ENCODE peak calls at places on chromosome 11, in four cellular contexts. T is cardiac muscle cell, L is fibroblast of lung, E is dorsolateral prefrontal cortex. G is an unnamed sample.

GRCh38 chr11:125433454-125434121 is 62.5 kb downstream of the FEZ1 start:
- DNase-seq in E (peak; percentile 86), L (peak; percentile 56), T (peak; percentile 67), G (peak; percentile 72)

GRCh38 chr11:118290923-118291322 is 13.6 kb upstream of the CD3E start:
- DNase-seq in L (no peak), T (peak; percentile 19), E (no peak), G (peak; percentile 66)

GRCh38 chr11:14374922-14375630 is 16.1 kb upstream of the RRAS2 start:
- DNase-seq in L (no peak), E (no peak), T (no peak), G (no peak)

GRCh38 chr11:113267536-113267935 is 46.8 kb upstream of the TTC12 start:
- DNase-seq in L (no peak), E (peak; percentile 83), T (no peak), G (no peak)

GRCh38 chr11:45146072-45147016 is at the start of gene PRDM11:
- DNase-seq in L (peak; percentile 75), E (no peak), T (peak; percentile 60), G (peak; percentile 86)

GRCh38 chr11:47028530-47029093 is 92.1 kb downstream of the CSTPP1 start:
- DNase-seq in E (no peak), T (no peak), L (no peak), G (no peak)

GRCh38 chr11:71542856-71543743 is 5.1 kb upstream of the KRTAP5-9 start:
- DNase-seq in L (no peak), E (no peak), T (peak; percentile 17), G (no peak)

GRCh38 chr11:73158356-73159051 is 16.4 kb upstream of the FCHSD2 start:
- DNase-seq in T (no peak), E (no peak), L (peak; percentile 57), G (no peak)

GRCh38 chr11:17738350-17739207 is 4.0 kb downstream of the KCNC1 start:
- DNase-seq in E (no peak), L (no peak), T (no peak), G (no peak)

GRCh38 chr11:10654211-10655150 is 39.1 kb downstream of the IRAG1 start:
- DNase-seq in L (peak; percentile 84), E (no peak), T (peak; percentile 42), G (peak; percentile 80)

GRCh38 chr11:69106124-69106811 is 49.5 kb upstream of the SMIM38 start:
- DNase-seq in T (no peak), L (no peak), E (no peak), G (no peak)

GRCh38 chr11:76999597-76999996 is 34.6 kb upstream of the B3GNT6 start:
- DNase-seq in E (no peak), T (no peak), L (no peak), G (no peak)

GRCh38 chr11:8839957-8840945 is 70.7 kb upstream of the AKIP1 start:
- DNase-seq in T (no peak), L (peak; percentile 26), E (no peak), G (no peak)

GRCh38 chr11:8841899-8842298 is 69.1 kb upstream of the AKIP1 start:
- DNase-seq in L (no peak), E (no peak), T (no peak), G (no peak)

GRCh38 chr11:8838248-8838647 is 72.7 kb upstream of the AKIP1 start:
- DNase-seq in T (no peak), E (no peak), L (peak; percentile 89), G (no peak)

GRCh38 chr11:8834379-8834778 is 76.6 kb upstream of the AKIP1 start:
- DNase-seq in E (no peak), T (no peak), L (no peak), G (no peak)

DNA sequence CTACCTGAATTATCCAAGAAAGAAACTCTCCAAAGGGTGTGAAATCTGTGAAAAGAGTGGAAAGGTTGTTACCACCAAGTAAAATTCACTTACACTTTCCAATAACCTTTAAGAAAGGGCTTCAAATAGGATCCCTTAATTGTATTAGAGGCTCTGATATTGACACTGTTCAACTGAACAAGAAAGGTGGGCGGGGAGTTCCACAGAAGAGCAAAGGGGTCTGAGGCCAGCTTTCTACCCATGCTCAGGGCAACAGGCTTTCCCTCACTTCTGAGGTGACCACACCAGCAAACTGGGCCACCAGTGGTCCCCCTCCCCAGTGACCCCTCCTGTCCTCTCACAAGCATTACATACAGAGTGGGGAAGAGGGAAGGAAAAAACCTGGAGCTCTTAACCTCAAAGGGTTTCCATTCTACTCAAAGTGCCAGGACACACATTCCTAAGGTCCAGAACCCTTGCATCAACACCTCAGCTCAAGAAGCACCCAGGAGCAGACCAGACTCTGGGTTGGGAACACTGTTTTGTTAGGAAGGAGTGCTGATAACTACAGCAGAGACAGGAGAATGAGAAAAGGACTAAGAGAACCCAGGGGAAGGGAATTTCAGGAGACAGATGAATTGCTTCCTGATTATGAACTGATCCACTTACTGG is 71.6 kb upstream of the AKIP1 start:
- DNase-seq in E (no peak), T (no peak), L (no peak), G (no peak)
- H3K27ac ChIP-seq in E (no peak overlapping the region), T (peak overlapping the region; percentile 59), L (no peak overlapping the region), G (no peak overlapping the region)

GRCh38 chr11:6634534-6634933 is 15.3 kb upstream of the TPP1 start:
- DNase-seq in T (no peak), E (no peak), L (no peak), G (no peak)

GRCh38 chr11:6637871-6638270 is 17.7 kb downstream of the DCHS1 start:
- DNase-seq in T (no peak), E (no peak), L (peak; percentile 50), G (no peak)

GRCh38 chr11:6635082-6635932 is 16.1 kb upstream of the TPP1 start:
- DNase-seq in L (peak; percentile 82), T (no peak), E (no peak), G (no peak)

GRCh38 chr11:6638437-6638836 is 17.2 kb downstream of the DCHS1 start:
- DNase-seq in T (no peak), L (no peak), E (no peak), G (no peak)

DNA sequence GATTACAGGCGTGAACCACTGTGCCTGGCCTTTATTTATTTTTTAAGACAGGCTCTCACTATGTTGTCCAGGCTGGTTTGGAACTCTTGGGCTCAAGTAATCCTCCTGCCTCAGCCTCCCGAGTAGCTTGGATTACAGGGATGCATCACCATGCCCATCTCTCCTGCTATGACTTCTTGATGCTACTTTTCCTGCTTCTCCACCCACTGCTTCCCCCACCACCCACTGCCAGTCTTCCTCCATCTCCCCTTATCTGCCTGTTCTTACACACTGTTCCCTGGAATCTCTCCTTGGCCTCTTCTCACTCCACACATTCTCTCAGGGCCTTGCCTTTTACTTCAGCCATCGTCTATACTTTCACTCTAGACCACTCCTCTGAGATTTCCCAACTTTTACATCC is 17.3 kb upstream of the TPP1 start:
- DNase-seq in L (no peak), T (no peak), E (no peak), G (no peak)
- H3K27ac ChIP-seq in L (no peak overlapping the region), T (no peak overlapping the region), E (peak overlapping the region; percentile 88), G (no peak overlapping the region)

GRCh38 chr11:48105096-48105990 is 111.3 kb upstream of the OR4B1 start:
- DNase-seq in E (no peak), L (no peak), T (no peak), G (peak; percentile 78)
- H3K27ac ChIP-seq in E (peak overlapping the region; percentile 93), L (no peak overlapping the region), T (no peak overlapping the region), G (peak overlapping the region; percentile 99)

GRCh38 chr11:3055881-3056280 is 1.3 kb downstream of the CARS1 start:
- DNase-seq in L (no peak), E (peak; percentile 7), T (no peak), G (peak; percentile 39)
- H3K27ac ChIP-seq in L (peak overlapping the region; percentile 97), E (no peak overlapping the region), T (no peak overlapping the region), G (peak overlapping the region; percentile 84)

DNA sequence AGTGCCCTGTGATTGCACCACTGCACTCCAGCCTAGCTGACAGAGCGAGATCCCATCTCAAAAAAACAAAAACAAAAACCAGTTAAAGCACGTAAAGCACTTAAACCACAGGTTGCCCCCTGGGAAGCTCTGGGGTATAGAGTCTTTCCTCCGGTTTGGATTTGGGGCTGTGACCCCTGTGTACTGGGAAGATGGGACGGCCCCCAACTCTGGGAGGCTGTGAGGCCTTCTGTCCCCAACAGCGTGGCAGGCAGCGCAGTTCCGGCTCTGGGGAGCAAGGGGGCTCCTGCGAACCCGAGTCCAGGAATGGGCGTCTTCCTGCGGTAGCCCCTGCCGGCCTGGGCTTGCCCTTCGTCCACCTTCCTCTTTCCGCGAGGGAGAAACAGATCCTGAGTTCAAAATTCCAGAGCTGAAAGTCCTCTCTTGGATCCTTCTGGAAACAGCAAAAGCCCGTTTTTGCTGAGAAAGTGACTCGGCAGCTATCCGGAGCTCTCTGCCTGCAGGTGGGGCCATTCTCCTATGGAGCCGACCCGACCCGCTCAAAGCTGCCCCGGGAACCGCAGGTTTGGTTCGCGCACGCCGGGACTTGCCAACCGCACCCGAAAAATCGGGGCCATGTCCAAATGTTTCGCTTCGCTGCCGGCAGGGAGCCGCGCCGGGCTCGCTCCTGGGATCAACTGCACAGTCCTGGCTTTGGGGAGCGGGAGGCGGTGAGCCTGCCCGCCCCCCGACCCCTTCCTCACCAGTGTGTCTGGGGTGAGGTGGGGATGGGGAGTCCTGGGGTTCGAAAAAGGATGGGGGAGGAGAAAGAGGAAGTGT is 36.3 kb upstream of the POLA2 start:
- DNase-seq in E (peak; percentile 56), L (peak; percentile 63), T (peak; percentile 49), G (peak; percentile 80)
- H3K27ac ChIP-seq in E (no peak overlapping the region), L (no peak overlapping the region), T (no peak overlapping the region), G (peak overlapping the region; percentile 19)

GRCh38 chr11:1763336-1763795 is 361 bp downstream of the CTSD start:
- DNase-seq in T (no peak), E (no peak), L (no peak), G (peak; percentile 44)

GRCh38 chr11:1761110-1761856 is 2.4 kb downstream of the CTSD start:
- DNase-seq in L (no peak), T (no peak), E (no peak), G (no peak)

GRCh38 chr11:1761857-1762536 is 1.7 kb downstream of the CTSD start:
- DNase-seq in T (no peak), L (no peak), E (no peak), G (no peak)

GRCh38 chr11:1763796-1764661 is at the start of gene CTSD:
- DNase-seq in E (peak; percentile 88), T (peak; percentile 90), L (peak; percentile 77), G (peak; percentile 95)

DNA sequence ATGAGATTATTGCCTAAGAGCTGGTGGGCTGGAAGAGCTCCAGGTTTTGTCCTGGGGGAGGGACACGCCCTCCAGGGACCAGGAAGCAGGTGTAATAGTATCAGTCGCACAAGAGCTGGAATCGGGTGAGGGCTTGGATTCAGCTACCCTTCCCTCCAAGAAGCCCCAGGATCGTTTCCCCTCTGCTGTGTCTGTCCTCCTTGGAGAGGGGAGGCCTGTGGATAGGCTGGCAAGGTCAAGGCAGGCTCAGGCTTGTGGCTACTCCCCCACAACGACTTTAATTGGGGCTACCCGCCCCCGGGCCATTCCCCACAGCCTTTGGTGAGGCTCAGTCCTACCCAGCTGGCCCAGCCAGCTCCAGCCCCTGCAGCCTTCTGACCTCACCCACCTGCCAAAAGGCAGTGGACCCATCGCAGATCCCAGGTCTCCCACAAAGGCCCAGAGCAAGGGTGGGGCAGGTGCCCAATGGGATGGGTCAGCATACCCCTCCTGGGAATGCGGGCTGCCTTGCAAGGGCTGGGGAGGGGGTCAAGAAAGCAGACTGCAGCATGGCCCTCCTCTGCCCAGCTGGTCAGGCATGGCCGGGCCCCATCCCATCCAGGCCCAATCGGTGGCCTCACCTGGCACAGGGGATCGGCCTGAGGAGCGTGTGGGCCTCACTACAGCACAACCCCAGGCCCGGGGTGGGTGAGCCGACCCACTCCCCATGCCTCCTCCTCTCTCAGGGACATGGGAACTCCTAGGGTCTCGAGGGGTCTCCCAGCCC is 1.0 kb downstream of the CTSD start:
- DNase-seq in T (no peak), E (no peak), L (peak; percentile 26), G (no peak)
- H3K27ac ChIP-seq in T (no peak overlapping the region), E (peak overlapping the region; percentile 98), L (peak overlapping the region; percentile 52), G (no peak overlapping the region)